ENCODE peak calls at places on chromosome 18, in five cellular contexts. U is stimulated activated CD8-positive, alpha-beta memory T cell treated with anti-CD3 and anti-CD28 coated beads, Interleukin-2, amount 100 ng/mL, for 1 hour; I is WTC11; M is A172; W is cardiac septum. B is an unnamed sample.

GRCh38 chr18:22871809-22872525 is 61.2 kb upstream of the RBBP8 start:
- DNase-seq in I (no peak), W (no peak), M (peak), U (no peak), B (peak)

GRCh38 chr18:3869848-3870247 is 419.9 kb downstream of the TGIF1 start:
- DNase-seq in M (peak), U (no peak), W (no peak), I (no peak), B (peak)

GRCh38 chr18:45547910-45548309 is 67.4 kb upstream of the SLC14A2 start:
- DNase-seq in M (no peak), I (no peak), W (no peak), U (no peak), B (no peak)

GRCh38 chr18:68431111-68431921 is 283.6 kb downstream of the TMX3 start:
- DNase-seq in W (no peak), I (no peak), U (no peak), M (no peak), B (peak)

GRCh38 chr18:6266212-6266611 is 148.5 kb downstream of the L3MBTL4 start:
- DNase-seq in U (no peak), I (no peak), M (no peak), W (no peak), B (no peak)

GRCh38 chr18:62964432-62964831 is 249.1 kb downstream of the PHLPP1 start:
- DNase-seq in W (no peak), U (no peak), M (no peak), I (no peak), B (no peak)

GRCh38 chr18:57447154-57447621 is 12.0 kb downstream of the ONECUT2 start:
- DNase-seq in W (no peak), M (no peak), U (no peak), I (peak), B (no peak)

GRCh38 chr18:13808294-13809024 is 15.5 kb upstream of the MC5R start:
- DNase-seq in I (no peak), M (no peak), U (no peak), W (no peak), B (no peak)

GRCh38 chr18:36143391-36143790 is 13.7 kb downstream of the ELP2 start:
- DNase-seq in U (no peak), W (no peak), M (no peak), I (no peak), B (no peak)

GRCh38 chr18:67583621-67584020 is 67.1 kb upstream of the DSEL start:
- DNase-seq in M (no peak), W (no peak), I (no peak), U (no peak), B (no peak)

GRCh38 chr18:63895190-63895589 is 7.7 kb downstream of the SERPINB2 start:
- DNase-seq in M (no peak), W (no peak), I (no peak), U (no peak), B (no peak)

GRCh38 chr18:45496746-45497145 is 118.5 kb upstream of the SLC14A2 start:
- DNase-seq in U (no peak), I (no peak), W (no peak), M (no peak), B (no peak)

GRCh38 chr18:79512461-79513380 is 117.0 kb downstream of the NFATC1 start:
- DNase-seq in W (peak), M (no peak), U (no peak), I (no peak), B (no peak)

GRCh38 chr18:47100214-47100831 is 50.0 kb downstream of the HDHD2 start:
- DNase-seq in W (no peak), I (peak), U (peak), M (peak), B (peak)

GRCh38 chr18:74505776-74506175 is 9.6 kb downstream of the CNDP2 start:
- DNase-seq in I (no peak), W (no peak), U (no peak), M (no peak), B (no peak)

GRCh38 chr18:68865503-68865902 is 67.6 kb downstream of the CCDC102B start:
- DNase-seq in W (no peak), I (no peak), M (no peak), U (no peak), B (no peak)

GRCh38 chr18:60411715-60412114 is 39.1 kb upstream of the MC4R start:
- DNase-seq in M (peak), U (no peak), W (no peak), I (peak), B (no peak)

GRCh38 chr18:6056171-6056932 is 161.0 kb upstream of the TMEM200C start:
- DNase-seq in U (no peak), I (no peak), M (peak), W (no peak), B (no peak)

GRCh38 chr18:30970201-30970816 is 72.2 kb downstream of the DSC3 start:
- DNase-seq in M (peak), I (no peak), W (no peak), U (no peak), B (peak)